ENCODE peak calls at places on chromosomes 2 and 18, in eight cellular contexts. V is pancreas, Y is aorta, F is heart right ventricle, C is right cardiac atrium, N is K562, P is body of pancreas, R is A549. K is an unnamed sample.
A peak's percentile ranks its signal among the peaks of the same experiment; 100 is the strongest.

GRCh38 chr2:149099298-149099697 is 60.8 kb downstream of the LYPD6B start:
- ATAC-seq in V (no peak), Y (no peak), F (no peak), C (no peak), N (peak; percentile 22), P (no peak), R (no peak), K (no peak)

GRCh38 chr2:111652038-111652437 is 232.0 kb downstream of the ANAPC1 start:
- ATAC-seq in V (no peak), Y (no peak), F (no peak), C (no peak), N (no peak), P (no peak), R (no peak), K (no peak)

GRCh38 chr2:43937269-43937820 is 58.4 kb downstream of the LRPPRC start:
- ATAC-seq in V (no peak), Y (no peak), F (peak; percentile 64), C (no peak), N (no peak), P (no peak), R (no peak), K (no peak)

GRCh38 chr2:133139847-133140533 is 428.3 kb downstream of the NCKAP5 start:
- ATAC-seq in V (no peak), Y (no peak), F (no peak), C (no peak), N (no peak), P (no peak), R (no peak), K (no peak)

GRCh38 chr18:49467599-49467998 is 7.2 kb upstream of the DYM start:
- ATAC-seq in V (no peak), Y (no peak), F (no peak), C (no peak), N (no peak), P (no peak), R (no peak), K (no peak)

GRCh38 chr2:61722311-61722710 is 131.5 kb downstream of the FAM161A start:
- ATAC-seq in V (no peak), Y (no peak), F (no peak), C (no peak), N (no peak), P (no peak), R (no peak), K (no peak)

GRCh38 chr2:102046135-102046901 is 54.6 kb downstream of the IL1R2 start:
- ATAC-seq in V (no peak), Y (no peak), F (no peak), C (peak; percentile 70), N (no peak), P (no peak), R (no peak), K (peak; percentile 9)

GRCh38 chr2:105391763-105392662 is 6.8 kb downstream of the FHL2 start:
- ATAC-seq in V (no peak), Y (no peak), F (no peak), C (no peak), N (no peak), P (no peak), R (no peak), K (no peak)

GRCh38 chr2:1440581-1440980 is 27.3 kb downstream of the TPO start:
- ATAC-seq in V (no peak), Y (no peak), F (no peak), C (no peak), N (no peak), P (no peak), R (no peak), K (no peak)

GRCh38 chr2:62660582-62661262 is 44.8 kb upstream of the EHBP1 start:
- ATAC-seq in V (no peak), Y (no peak), F (no peak), C (no peak), N (no peak), P (no peak), R (no peak), K (no peak)

GRCh38 chr18:3985664-3986063 is 469.4 kb downstream of the DLGAP1 start:
- ATAC-seq in V (no peak), Y (no peak), F (no peak), C (no peak), N (no peak), P (no peak), R (no peak), K (no peak)

GRCh38 chr2:109516445-109517117 is 97.2 kb downstream of the SEPTIN10 start:
- ATAC-seq in V (peak; percentile 62), Y (no peak), F (peak; percentile 64), C (peak; percentile 58), N (peak; percentile 99), P (no peak), R (peak; percentile 86), K (no peak)

GRCh38 chr2:107128381-107128780 is 242.4 kb upstream of the ST6GAL2 start:
- ATAC-seq in V (no peak), Y (no peak), F (no peak), C (no peak), N (no peak), P (no peak), R (no peak), K (no peak)

GRCh38 chr2:107136749-107137148 is 250.8 kb upstream of the ST6GAL2 start:
- ATAC-seq in V (no peak), Y (no peak), F (no peak), C (no peak), N (no peak), P (no peak), R (no peak), K (no peak)

GRCh38 chr2:107133412-107133811 is 247.4 kb upstream of the ST6GAL2 start:
- ATAC-seq in V (no peak), Y (no peak), F (no peak), C (no peak), N (no peak), P (no peak), R (no peak), K (no peak)

GRCh38 chr2:107132746-107133145 is 246.8 kb upstream of the ST6GAL2 start:
- ATAC-seq in V (no peak), Y (no peak), F (no peak), C (no peak), N (no peak), P (no peak), R (no peak), K (no peak)

GRCh38 chr2:107132141-107132540 is 246.2 kb upstream of the ST6GAL2 start:
- ATAC-seq in V (no peak), Y (no peak), F (no peak), C (no peak), N (no peak), P (no peak), R (no peak), K (no peak)
- H3K4me3 ChIP-seq in V (no peak overlapping the region), Y (peak overlapping the region; percentile 89), F (no peak overlapping the region), C (no peak overlapping the region), N (no peak overlapping the region), P (no peak overlapping the region), R (no peak overlapping the region), K (no peak overlapping the region)

GRCh38 chr2:219687266-219687665 is 59.8 kb downstream of the SLC4A3 start:
- ATAC-seq in V (no peak), Y (no peak), F (no peak), C (no peak), N (no peak), P (no peak), R (no peak), K (no peak)

GRCh38 chr2:219689676-219690628 is 62.5 kb downstream of the SLC4A3 start:
- ATAC-seq in V (peak; percentile 68), Y (peak; percentile 79), F (peak; percentile 71), C (peak; percentile 44), N (peak; percentile 74), P (peak; percentile 70), R (peak; percentile 61), K (peak; percentile 34)

GRCh38 chr2:219691551-219691950 is 64.1 kb downstream of the SLC4A3 start:
- ATAC-seq in V (no peak), Y (no peak), F (no peak), C (no peak), N (no peak), P (no peak), R (no peak), K (no peak)

GRCh38 chr2:219687882-219688559 is 60.6 kb downstream of the SLC4A3 start:
- ATAC-seq in V (no peak), Y (no peak), F (no peak), C (no peak), N (no peak), P (no peak), R (no peak), K (no peak)

GRCh38 chr2:219688560-219689445 is 61.4 kb downstream of the SLC4A3 start:
- ATAC-seq in V (no peak), Y (peak; percentile 72), F (peak; percentile 82), C (peak; percentile 59), N (no peak), P (no peak), R (no peak), K (peak; percentile 37)
- H3K4me3 ChIP-seq in V (no peak overlapping the region), Y (no peak overlapping the region), F (no peak overlapping the region), C (no peak overlapping the region), N (no peak overlapping the region), P (no peak overlapping the region), R (no peak overlapping the region), K (no peak overlapping the region)

GRCh38 chr2:223819891-223820290 is 17.5 kb downstream of the AP1S3 start:
- ATAC-seq in V (no peak), Y (no peak), F (no peak), C (no peak), N (no peak), P (no peak), R (no peak), K (no peak)

GRCh38 chr2:223815186-223815883 is 22.0 kb downstream of the AP1S3 start:
- ATAC-seq in V (peak; percentile 89), Y (no peak), F (no peak), C (no peak), N (no peak), P (peak; percentile 71), R (peak; percentile 92), K (no peak)

GRCh38 chr2:223813329-223813728 is 24.1 kb downstream of the AP1S3 start:
- ATAC-seq in V (no peak), Y (no peak), F (no peak), C (no peak), N (no peak), P (no peak), R (no peak), K (no peak)

GRCh38 chr2:223811757-223812156 is 25.6 kb downstream of the AP1S3 start:
- ATAC-seq in V (no peak), Y (no peak), F (no peak), C (no peak), N (no peak), P (no peak), R (no peak), K (no peak)

DNA sequence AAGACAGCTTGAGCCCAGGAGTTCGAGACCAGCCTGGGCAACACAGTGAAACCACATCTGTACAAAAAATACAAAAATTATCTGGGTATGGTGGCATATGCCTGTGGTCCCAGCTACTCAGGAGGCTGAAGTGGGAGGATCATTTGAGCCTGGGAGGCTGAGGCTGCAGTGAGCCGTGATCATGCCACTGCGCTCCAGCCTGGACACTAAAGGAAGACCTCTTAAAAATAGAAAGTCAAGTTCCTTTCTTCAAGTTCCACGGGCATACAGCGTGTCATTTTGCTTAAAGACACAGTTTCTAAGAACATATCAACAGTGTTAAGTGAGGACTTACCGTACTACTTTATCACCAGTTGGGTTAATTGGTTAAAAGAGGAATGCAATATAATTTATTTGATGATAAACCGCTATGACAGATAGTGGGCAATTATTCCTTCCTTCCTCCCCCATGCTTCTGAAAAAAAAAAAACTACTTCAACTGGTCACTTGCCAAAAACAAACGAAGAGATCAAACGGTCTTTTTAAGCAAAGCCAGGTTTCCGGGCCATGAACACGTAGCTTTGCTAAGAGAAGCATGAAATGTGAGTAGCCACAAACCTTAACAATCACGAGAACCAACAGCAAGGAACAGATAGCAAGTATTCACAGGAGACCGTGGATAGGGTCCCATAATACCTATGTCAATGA is 21.4 kb downstream of the AP1S3 start:
- ATAC-seq in V (peak; percentile 44), Y (no peak), F (no peak), C (no peak), N (no peak), P (no peak), R (no peak), K (no peak)
- H3K4me3 ChIP-seq in V (no peak overlapping the region), Y (no peak overlapping the region), F (no peak overlapping the region), C (no peak overlapping the region), N (no peak overlapping the region), P (no peak overlapping the region), R (no peak overlapping the region), K (no peak overlapping the region)

GRCh38 chr2:240584486-240585031 is 2.0 kb upstream of the CAPN10 start:
- ATAC-seq in V (no peak), Y (no peak), F (no peak), C (no peak), N (peak; percentile 82), P (no peak), R (no peak), K (no peak)
- H3K4me3 ChIP-seq in V (no peak overlapping the region), Y (no peak overlapping the region), F (peak overlapping the region; percentile 94), C (no peak overlapping the region), N (peak overlapping the region; percentile 92), P (no peak overlapping the region), R (peak overlapping the region; percentile 82), K (peak overlapping the region; percentile 70)

K was measured in gastroesophageal sphincter.